ENCODE peak calls at places on chromosome 9, in six cellular contexts. One of them, this sample, is unnamed.

GRCh38 chr9:14348241-14349140 is 34.5 kb upstream of the NFIB start:
- DNase-seq in ascending aorta: no peak
- DNase-seq in colonic mucosa: no peak
- DNase-seq in A549: no peak
- DNase-seq in left ventricle myocardium inferior: no peak
- DNase-seq in transverse colon: no peak
- DNase-seq in this sample: no peak

GRCh38 chr9:16033253-16033652 is 480.4 kb downstream of the CCDC171 start:
- DNase-seq in ascending aorta: no peak
- DNase-seq in colonic mucosa: no peak
- DNase-seq in A549: no peak
- DNase-seq in left ventricle myocardium inferior: no peak
- DNase-seq in transverse colon: no peak
- DNase-seq in this sample: no peak

GRCh38 chr9:15837079-15837679 is 284.3 kb downstream of the CCDC171 start:
- DNase-seq in ascending aorta: no peak
- DNase-seq in colonic mucosa: peak
- DNase-seq in A549: peak
- DNase-seq in left ventricle myocardium inferior: no peak
- DNase-seq in transverse colon: no peak
- DNase-seq in this sample: no peak

GRCh38 chr9:131237931-131238401 is 38.3 kb downstream of the FAM78A start:
- DNase-seq in ascending aorta: peak
- DNase-seq in colonic mucosa: peak
- DNase-seq in A549: no peak
- DNase-seq in left ventricle myocardium inferior: peak
- DNase-seq in transverse colon: peak
- DNase-seq in this sample: peak

GRCh38 chr9:84339951-84340350 is 607 bp downstream of the SLC28A3 start:
- DNase-seq in ascending aorta: no peak
- DNase-seq in colonic mucosa: no peak
- DNase-seq in A549: no peak
- DNase-seq in left ventricle myocardium inferior: peak
- DNase-seq in transverse colon: no peak
- DNase-seq in this sample: no peak

GRCh38 chr9:34826999-34827538 is 117.1 kb upstream of the CCL21 start:
- DNase-seq in ascending aorta: no peak
- DNase-seq in colonic mucosa: no peak
- DNase-seq in A549: no peak
- DNase-seq in left ventricle myocardium inferior: no peak
- DNase-seq in transverse colon: no peak
- DNase-seq in this sample: no peak

GRCh38 chr9:113875917-113876805 is at the start of gene ZNF618:
- DNase-seq in ascending aorta: peak
- DNase-seq in colonic mucosa: no peak
- DNase-seq in A549: peak
- DNase-seq in left ventricle myocardium inferior: peak
- DNase-seq in transverse colon: peak
- DNase-seq in this sample: no peak

GRCh38 chr9:110260911-110261310 is 4.6 kb upstream of the TXN start:
- DNase-seq in ascending aorta: no peak
- DNase-seq in colonic mucosa: no peak
- DNase-seq in A549: no peak
- DNase-seq in left ventricle myocardium inferior: no peak
- DNase-seq in transverse colon: no peak
- DNase-seq in this sample: no peak

GRCh38 chr9:86521322-86521721 is 167.1 kb upstream of the TUT7 start:
- DNase-seq in ascending aorta: no peak
- DNase-seq in colonic mucosa: no peak
- DNase-seq in A549: no peak
- DNase-seq in left ventricle myocardium inferior: no peak
- DNase-seq in transverse colon: no peak
- DNase-seq in this sample: no peak

GRCh38 chr9:23752859-23753258 is 73.2 kb downstream of the ELAVL2 start:
- DNase-seq in ascending aorta: no peak
- DNase-seq in colonic mucosa: no peak
- DNase-seq in A549: no peak
- DNase-seq in left ventricle myocardium inferior: no peak
- DNase-seq in transverse colon: no peak
- DNase-seq in this sample: no peak

GRCh38 chr9:4798281-4798680 is 5.5 kb downstream of the RCL1 start:
- DNase-seq in ascending aorta: no peak
- DNase-seq in colonic mucosa: no peak
- DNase-seq in A549: no peak
- DNase-seq in left ventricle myocardium inferior: no peak
- DNase-seq in transverse colon: no peak
- DNase-seq in this sample: no peak

GRCh38 chr9:92424340-92424739 is at the start of gene OMD:
- DNase-seq in ascending aorta: no peak
- DNase-seq in colonic mucosa: no peak
- DNase-seq in A549: no peak
- DNase-seq in left ventricle myocardium inferior: no peak
- DNase-seq in transverse colon: no peak
- DNase-seq in this sample: no peak

GRCh38 chr9:85505612-85506011 is 236.1 kb downstream of the AGTPBP1 start:
- DNase-seq in ascending aorta: no peak
- DNase-seq in colonic mucosa: no peak
- DNase-seq in A549: no peak
- DNase-seq in left ventricle myocardium inferior: no peak
- DNase-seq in transverse colon: no peak
- DNase-seq in this sample: no peak

GRCh38 chr9:22342489-22343217 is 104.0 kb upstream of the DMRTA1 start:
- DNase-seq in ascending aorta: no peak
- DNase-seq in colonic mucosa: no peak
- DNase-seq in A549: no peak
- DNase-seq in left ventricle myocardium inferior: no peak
- DNase-seq in transverse colon: no peak
- DNase-seq in this sample: no peak

GRCh38 chr9:4666042-4666699 is at the start of gene SPATA6L:
- DNase-seq in ascending aorta: peak
- DNase-seq in colonic mucosa: peak
- DNase-seq in A549: peak
- DNase-seq in left ventricle myocardium inferior: peak
- DNase-seq in transverse colon: peak
- DNase-seq in this sample: no peak

GRCh38 chr9:3525836-3526165 is at the start of gene RFX3:
- DNase-seq in ascending aorta: peak
- DNase-seq in colonic mucosa: peak
- DNase-seq in A549: peak
- DNase-seq in left ventricle myocardium inferior: peak
- DNase-seq in transverse colon: peak
- DNase-seq in this sample: peak

GRCh38 chr9:114376586-114376985 is 11.2 kb downstream of the AKNA start:
- DNase-seq in ascending aorta: no peak
- DNase-seq in colonic mucosa: no peak
- DNase-seq in A549: no peak
- DNase-seq in left ventricle myocardium inferior: no peak
- DNase-seq in transverse colon: no peak
- DNase-seq in this sample: no peak

GRCh38 chr9:70924380-70924779 is 197.0 kb downstream of the TRPM3 start:
- DNase-seq in ascending aorta: no peak
- DNase-seq in colonic mucosa: no peak
- DNase-seq in A549: no peak
- DNase-seq in left ventricle myocardium inferior: no peak
- DNase-seq in transverse colon: no peak
- DNase-seq in this sample: peak

GRCh38 chr9:5072871-5073270 is 87.8 kb downstream of the JAK2 start:
- DNase-seq in ascending aorta: no peak
- DNase-seq in colonic mucosa: no peak
- DNase-seq in A549: no peak
- DNase-seq in left ventricle myocardium inferior: no peak
- DNase-seq in transverse colon: no peak
- DNase-seq in this sample: no peak

This sample was measured in non-pigmented ciliary epithelial cell.